ENCODE peak calls at places on chromosomes 5 and 9, in ten cellular contexts. X is heart right ventricle; Y is body of pancreas; A is right lobe of liver; K is small intestine; S is neuronal stem cell; F is astrocyte; M is spleen; P is CD8-positive, alpha-beta memory T cell; Z is psoas muscle. W is an unnamed sample.
A peak's percentile ranks its signal among the peaks of the same experiment; 100 is the strongest.

GRCh38 chr5:176619203-176619568 is 9.2 kb upstream of the GPRIN1 start:
- DNase-seq in X (peak; percentile 45), Y (peak; percentile 71), A (peak; percentile 56), K (peak; percentile 55), S (peak; percentile 89), F (peak; percentile 68), M (peak; percentile 87), P (peak; percentile 82), Z (peak; percentile 75), W (peak; percentile 90)

GRCh38 chr9:98084396-98084795 is 27.9 kb downstream of the NANS start:
- DNase-seq in X (no peak), Y (no peak), A (no peak), K (no peak), S (no peak), F (no peak), M (no peak), P (no peak), Z (no peak), W (peak; percentile 50)

GRCh38 chr9:76372345-76372744 is 21.9 kb downstream of the RFK start:
- DNase-seq in X (no peak), Y (no peak), A (no peak), K (no peak), S (no peak), F (no peak), M (no peak), P (no peak), Z (no peak), W (no peak)

GRCh38 chr9:131826966-131827525 is 87.2 kb upstream of the RAPGEF1 start:
- DNase-seq in X (no peak), Y (no peak), A (no peak), K (no peak), S (no peak), F (no peak), M (no peak), P (no peak), Z (no peak), W (no peak)

GRCh38 chr9:114894206-114894605 is 36.2 kb downstream of the TNFSF8 start:
- DNase-seq in X (no peak), Y (no peak), A (no peak), K (no peak), S (no peak), F (peak; percentile 52), M (no peak), P (no peak), Z (no peak), W (no peak)

GRCh38 chr9:69179037-69179436 is 5.0 kb downstream of the TJP2 start:
- DNase-seq in X (no peak), Y (no peak), A (no peak), K (no peak), S (no peak), F (no peak), M (no peak), P (no peak), Z (no peak), W (no peak)

GRCh38 chr5:63820557-63820956 is 141.7 kb downstream of the HTR1A start:
- DNase-seq in X (peak; percentile 7), Y (peak; percentile 88), A (no peak), K (no peak), S (no peak), F (no peak), M (no peak), P (no peak), Z (no peak), W (peak; percentile 34)

GRCh38 chr5:174714751-174715150 is 9.6 kb upstream of the MSX2 start:
- DNase-seq in X (no peak), Y (no peak), A (no peak), K (no peak), S (no peak), F (no peak), M (no peak), P (no peak), Z (no peak), W (no peak)

GRCh38 chr5:10702040-10702629 is 58.9 kb downstream of the DAP start:
- DNase-seq in X (no peak), Y (peak; percentile 77), A (no peak), K (no peak), S (no peak), F (peak; percentile 99), M (no peak), P (no peak), Z (no peak), W (peak; percentile 85)

GRCh38 chr5:17357504-17357903 is 140.1 kb downstream of the BASP1 start:
- DNase-seq in X (no peak), Y (no peak), A (no peak), K (no peak), S (no peak), F (no peak), M (no peak), P (no peak), Z (no peak), W (no peak)

GRCh38 chr5:139668924-139669680 is 21.0 kb downstream of the CXXC5 start:
- DNase-seq in X (no peak), Y (peak; percentile 23), A (no peak), K (no peak), S (no peak), F (no peak), M (no peak), P (no peak), Z (no peak), W (no peak)

GRCh38 chr5:2752875-2753435 is 1.5 kb upstream of the IRX2 start:
- DNase-seq in X (no peak), Y (no peak), A (no peak), K (no peak), S (no peak), F (no peak), M (no peak), P (no peak), Z (no peak), W (peak; percentile 63)

GRCh38 chr5:138699482-138699881 is 53.7 kb upstream of the CTNNA1 start:
- DNase-seq in X (no peak), Y (no peak), A (no peak), K (no peak), S (no peak), F (no peak), M (no peak), P (no peak), Z (no peak), W (no peak)

GRCh38 chr5:149210968-149211495 is 60.6 kb upstream of the AFAP1L1 start:
- DNase-seq in X (peak; percentile 1), Y (no peak), A (no peak), K (no peak), S (peak; percentile 41), F (peak; percentile 32), M (no peak), P (peak; percentile 55), Z (no peak), W (peak; percentile 12)

GRCh38 chr9:125649315-125649714 is 57.7 kb downstream of the MAPKAP1 start:
- DNase-seq in X (peak; percentile 18), Y (no peak), A (peak; percentile 24), K (no peak), S (no peak), F (peak; percentile 88), M (no peak), P (no peak), Z (peak; percentile 27), W (peak; percentile 65)

GRCh38 chr9:120712539-120713031 is 1.7 kb downstream of the MEGF9 start:
- DNase-seq in X (no peak), Y (no peak), A (no peak), K (peak; percentile 84), S (no peak), F (no peak), M (no peak), P (no peak), Z (no peak), W (no peak)

DNA sequence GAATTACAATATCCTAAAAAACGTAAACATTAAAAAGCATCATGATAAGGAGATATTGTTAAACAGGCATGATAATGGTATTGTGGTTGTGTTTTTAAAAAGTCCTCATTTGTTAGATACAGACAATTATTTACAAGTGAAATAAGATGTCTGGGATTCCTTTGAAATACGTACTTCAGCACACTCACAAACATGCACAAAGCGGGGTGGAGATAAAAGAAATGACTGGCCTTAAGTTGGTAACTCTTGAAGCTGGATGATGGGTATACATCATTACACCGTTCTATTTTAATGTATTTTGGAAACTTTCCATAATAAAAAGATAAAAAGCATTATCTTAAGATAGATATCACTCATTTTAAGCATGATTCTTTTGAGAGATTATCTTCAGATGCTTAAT is 1.0 kb downstream of the FAM200C start:
- DNase-seq in X (no peak), Y (no peak), A (no peak), K (no peak), S (no peak), F (peak; percentile 69), M (no peak), P (no peak), Z (no peak), W (peak; percentile 21)
- H3K4me3 ChIP-seq in X (peak overlapping the region; percentile 84), Y (peak overlapping the region; percentile 73), A (peak overlapping the region; percentile 69), K (no peak overlapping the region), S (no peak overlapping the region), F (peak overlapping the region; percentile 88), M (peak overlapping the region; percentile 71), P (no peak overlapping the region), Z (peak overlapping the region; percentile 86), W (peak overlapping the region; percentile 67)

GRCh38 chr9:107906074-107906473 is 416.5 kb upstream of the KLF4 start:
- DNase-seq in X (no peak), Y (no peak), A (no peak), K (no peak), S (no peak), F (no peak), M (no peak), P (no peak), Z (no peak), W (no peak)
- H3K4me1 ChIP-seq in X (no peaks in the 10 kb centered on the region), Y (no peaks in the 10 kb centered on the region), A (no peaks in the 10 kb centered on the region), K (no peaks in the 10 kb centered on the region), S (no peaks in the 10 kb centered on the region), F (no peaks in the 10 kb centered on the region), M (peaks cover 16% of the 10 kb centered on the region), P (no peaks in the 10 kb centered on the region), Z (no peaks in the 10 kb centered on the region), W (no peaks in the 10 kb centered on the region)

DNA sequence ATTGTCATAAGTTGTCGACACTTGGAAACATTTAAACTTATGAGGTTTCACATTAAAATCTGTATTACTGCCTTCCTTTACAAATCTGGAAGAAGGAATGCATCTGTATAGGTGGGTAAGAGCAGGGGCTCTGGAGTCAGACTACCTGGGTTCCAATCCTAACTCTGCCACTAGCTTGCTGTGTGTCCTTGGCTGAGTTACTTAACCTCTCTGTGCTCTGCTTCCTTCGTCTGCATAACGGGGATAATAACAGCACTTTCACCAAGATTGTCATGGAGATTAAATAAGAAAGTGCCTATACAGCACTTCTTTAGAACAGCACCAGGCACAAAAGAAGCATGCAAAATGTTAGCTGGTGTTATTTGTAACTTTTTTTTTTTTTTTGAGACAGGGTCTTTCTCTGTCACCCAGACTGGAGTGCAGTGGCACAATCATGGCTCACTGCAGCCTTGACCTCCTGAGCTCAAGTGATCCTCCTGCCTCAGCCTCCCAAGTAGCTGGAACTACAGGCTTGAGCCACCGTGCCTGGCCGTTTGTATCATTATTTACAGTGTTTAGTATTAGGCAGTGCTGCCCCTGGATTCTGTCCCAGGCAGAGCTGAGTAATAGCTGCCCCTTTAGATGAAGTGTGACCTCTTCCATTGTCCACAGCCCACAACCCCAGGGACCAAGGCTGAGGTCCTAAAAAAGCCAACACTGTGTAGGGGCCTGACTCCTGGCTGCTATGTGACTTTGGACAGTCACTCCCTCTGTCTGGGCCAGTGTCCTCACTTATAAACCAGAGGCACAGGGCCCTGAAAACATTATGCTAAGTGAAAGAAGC is 25.4 kb upstream of the TTLL11 start:
- DNase-seq in X (no peak), Y (no peak), A (no peak), K (no peak), S (no peak), F (no peak), M (no peak), P (no peak), Z (no peak), W (no peak)
- H3K4me3 ChIP-seq in X (no peak overlapping the region), Y (no peak overlapping the region), A (no peak overlapping the region), K (no peak overlapping the region), S (no peak overlapping the region), F (no peak overlapping the region), M (no peak overlapping the region), P (no peak overlapping the region), Z (no peak overlapping the region), W (no peak overlapping the region)

GRCh38 chr5:142838845-142839244 is 68.7 kb downstream of the ARHGAP26 start:
- DNase-seq in X (no peak), Y (no peak), A (no peak), K (no peak), S (no peak), F (no peak), M (no peak), P (no peak), Z (no peak), W (no peak)
- H3K4me1 ChIP-seq in X (peaks cover 6% of the 10 kb centered on the region), Y (peaks cover 10% of the 10 kb centered on the region), A (no peaks in the 10 kb centered on the region), K (peaks cover 2% of the 10 kb centered on the region), S (peaks cover 7% of the 10 kb centered on the region), F (no peaks in the 10 kb centered on the region), M (peaks cover 41% of the 10 kb centered on the region), P (no peaks in the 10 kb centered on the region), Z (peaks cover 31% of the 10 kb centered on the region), W (peaks cover 10% of the 10 kb centered on the region)